ENCODE peak calls at places on chromosome 17, in eight cellular contexts. O, N, J, V, R, K, Y and X are unnamed samples.

GRCh38 chr17:880871-881269 is 98.7 kb downstream of the NXN start:
- DNase-seq in K (no peak), R (no peak), O (no peak), N (no peak), Y (no peak), J (no peak), V (no peak), X (no peak)

GRCh38 chr17:7626956-7627249 is 718 bp downstream of the SAT2 start:
- DNase-seq in K (no peak), V (no peak), J (no peak), Y (no peak), N (no peak), R (no peak), O (peak; percentile 66), X (no peak)

GRCh38 chr17:1485748-1486376 is 6.6 kb downstream of the MYO1C start:
- DNase-seq in Y (peak; percentile 84), V (peak; percentile 60), O (peak; percentile 45), K (peak; percentile 73), R (peak; percentile 59), J (peak; percentile 69), N (peak; percentile 40), X (no peak)

GRCh38 chr17:50117202-50118040 is 12.5 kb downstream of the SAMD14 start:
- DNase-seq in J (peak; percentile 71), R (peak; percentile 31), V (peak; percentile 70), K (peak; percentile 71), N (peak; percentile 60), O (no peak), Y (no peak), X (no peak)

GRCh38 chr17:57636985-57637667 is 108.0 kb downstream of the CCDC182 start:
- DNase-seq in V (no peak), Y (no peak), K (no peak), N (no peak), O (no peak), R (no peak), J (no peak), X (no peak)

GRCh38 chr17:29664743-29665479 is 42.2 kb upstream of the CORO6 start:
- DNase-seq in Y (no peak), V (no peak), K (peak; percentile 18), R (no peak), O (no peak), J (peak; percentile 50), N (peak; percentile 70), X (no peak)

GRCh38 chr17:77320501-77321256 is 179.9 kb downstream of the SEC14L1 start:
- DNase-seq in V (peak; percentile 44), Y (no peak), O (no peak), R (no peak), J (peak; percentile 42), N (no peak), K (no peak), X (no peak)

GRCh38 chr17:77287432-77288068 is 146.8 kb downstream of the SEC14L1 start:
- DNase-seq in O (peak; percentile 73), K (no peak), V (peak; percentile 83), R (no peak), Y (no peak), N (peak; percentile 79), J (peak; percentile 93), X (no peak)

GRCh38 chr17:69434164-69434579 is 19.7 kb downstream of the MAP2K6 start:
- DNase-seq in V (peak; percentile 9), K (no peak), N (peak; percentile 31), R (no peak), O (no peak), Y (no peak), J (peak; percentile 53), X (no peak)

GRCh38 chr17:8121531-8122390 is 2.1 kb downstream of the HES7 start:
- DNase-seq in O (peak; percentile 48), N (peak; percentile 56), K (peak; percentile 79), R (no peak), Y (peak; percentile 60), J (peak; percentile 66), V (peak; percentile 85), X (peak; percentile 89)

GRCh38 chr17:46790216-46790615 is 28.3 kb downstream of the WNT3 start:
- DNase-seq in R (no peak), J (no peak), N (no peak), K (no peak), O (no peak), V (no peak), Y (no peak), X (no peak)

GRCh38 chr17:70144260-70144846 is 25.0 kb upstream of the KCNJ2 start:
- DNase-seq in R (no peak), Y (no peak), J (peak; percentile 57), V (peak; percentile 36), O (peak; percentile 19), K (no peak), N (peak; percentile 14), X (no peak)

GRCh38 chr17:43701318-43701743 is 39.6 kb upstream of the MEOX1 start:
- DNase-seq in K (peak; percentile 88), V (no peak), J (peak; percentile 68), N (no peak), Y (peak; percentile 59), R (no peak), O (no peak), X (no peak)

GRCh38 chr17:80871341-80871740 is 120.3 kb upstream of the CHMP6 start:
- DNase-seq in O (no peak), Y (no peak), N (no peak), R (no peak), K (peak; percentile 41), V (no peak), J (peak; percentile 17), X (no peak)

GRCh38 chr17:76688165-76688622 is 22.6 kb downstream of the MXRA7 start:
- DNase-seq in V (peak; percentile 50), N (no peak), O (no peak), J (no peak), R (no peak), Y (peak; percentile 73), K (no peak), X (no peak)

GRCh38 chr17:3990391-3991127 is 26.3 kb upstream of the ATP2A3 start:
- DNase-seq in J (no peak), R (no peak), N (peak; percentile 38), V (no peak), Y (peak; percentile 27), K (no peak), O (no peak), X (no peak)

GRCh38 chr17:81500026-81500425 is 12.6 kb downstream of the ACTG1 start:
- DNase-seq in N (no peak), O (no peak), R (no peak), Y (no peak), J (peak; percentile 60), K (no peak), V (no peak), X (no peak)

GRCh38 chr17:79664925-79665738 is 54.3 kb upstream of the RBFOX3 start:
- DNase-seq in R (no peak), K (no peak), N (peak; percentile 46), Y (no peak), J (peak; percentile 78), V (no peak), O (peak; percentile 73), X (no peak)